ENCODE peak calls at places on chromosomes 4 and X, in four cellular contexts. D, J, L and E are unnamed samples.

GRCh38 chrX:41482153-41482850 is 35.2 kb downstream of the NYX start:
- DNase-seq in L (peak; percentile 35), J (no peak), D (no peak), E (no peak)

GRCh38 chrX:40169193-40170086 is 71.7 kb upstream of the BCOR start:
- DNase-seq in L (peak; percentile 70), J (peak; percentile 77), D (no peak), E (peak; percentile 83)

GRCh38 chrX:70476934-70477733 is 32.5 kb downstream of the DLG3 start:
- DNase-seq in L (no peak), J (peak; percentile 22), D (no peak), E (no peak)

GRCh38 chrX:136755411-136755810 is 25.3 kb downstream of the ARHGEF6 start:
- DNase-seq in J (no peak), L (no peak), D (no peak), E (no peak)

GRCh38 chrX:57902633-57903032 is 7.6 kb downstream of the ZXDA start:
- DNase-seq in L (no peak), J (no peak), D (no peak), E (no peak)

GRCh38 chr4:166162327-166162726 is 289.3 kb downstream of the TLL1 start:
- DNase-seq in D (no peak), L (no peak), J (no peak), E (no peak)

GRCh38 chr4:39048291-39048690 is 13.7 kb upstream of the KLHL5 start:
- DNase-seq in L (no peak), J (no peak), D (no peak), E (no peak)

GRCh38 chr4:168585168-168586091 is 88.6 kb downstream of the PALLD start:
- DNase-seq in J (peak; percentile 38), D (no peak), L (peak; percentile 20), E (peak; percentile 60)

GRCh38 chr4:124710253-124710849 is 2.2 kb downstream of the ANKRD50 start:
- DNase-seq in L (no peak), J (no peak), D (no peak), E (no peak)

GRCh38 chr4:125355791-125356190 is 41.0 kb downstream of the FAT4 start:
- DNase-seq in L (no peak), J (no peak), D (no peak), E (no peak)

GRCh38 chr4:138953962-138954371 is 61.6 kb upstream of the NOCT start:
- DNase-seq in L (no peak), D (no peak), J (no peak), E (no peak)

GRCh38 chrX:119189115-119189514 is 47.0 kb upstream of the PGRMC1 start:
- DNase-seq in D (no peak), L (no peak), J (no peak), E (no peak)

GRCh38 chr4:65510976-65511375 is 159.3 kb downstream of the EPHA5 start:
- DNase-seq in L (no peak), D (no peak), J (no peak), E (no peak)

GRCh38 chr4:108113229-108113628 is 55.5 kb downstream of the LEF1 start:
- DNase-seq in L (no peak), D (no peak), J (no peak), E (no peak)

GRCh38 chrX:47723689-47724088 is 64.7 kb upstream of the UXT start:
- DNase-seq in L (peak; percentile 3), D (no peak), J (peak; percentile 25), E (no peak)

GRCh38 chrX:148632444-148632843 is 132.0 kb downstream of the AFF2 start:
- DNase-seq in J (no peak), L (no peak), D (no peak), E (no peak)

GRCh38 chr4:149306537-149306936 is 509.1 kb downstream of the IQCM start:
- DNase-seq in L (no peak), J (no peak), D (no peak), E (no peak)

GRCh38 chrX:16465081-16465876 is 184.7 kb upstream of the S100G start:
- DNase-seq in J (no peak), D (no peak), L (no peak), E (no peak)

GRCh38 chr4:96845091-96845490 is 1005.2 kb downstream of the PDHA2 start:
- DNase-seq in J (no peak), L (no peak), D (no peak), E (no peak)

GRCh38 chr4:25377572-25377882 is 464 bp downstream of the ANAPC4 start:
- DNase-seq in L (no peak), J (no peak), D (no peak), E (no peak)

GRCh38 chr4:8832130-8832930 is 39.3 kb downstream of the HMX1 start:
- DNase-seq in L (no peak), D (no peak), J (no peak), E (no peak)

GRCh38 chrX:130801901-130802300 is 101.1 kb downstream of the ENOX2 start:
- DNase-seq in L (peak; percentile 13), D (no peak), J (peak; percentile 22), E (no peak)

GRCh38 chr4:86971355-86971683 is 36.5 kb downstream of the AFF1 start:
- DNase-seq in J (no peak), D (no peak), L (no peak), E (no peak)

GRCh38 chrX:49992809-49993208 is 70.4 kb downstream of the CLCN5 start:
- DNase-seq in L (no peak), J (no peak), D (no peak), E (no peak)

GRCh38 chrX:108224727-108225455 is 133.3 kb downstream of the ATG4A start:
- DNase-seq in L (peak; percentile 37), D (peak; percentile 16), J (peak; percentile 42), E (peak; percentile 19)

DNA sequence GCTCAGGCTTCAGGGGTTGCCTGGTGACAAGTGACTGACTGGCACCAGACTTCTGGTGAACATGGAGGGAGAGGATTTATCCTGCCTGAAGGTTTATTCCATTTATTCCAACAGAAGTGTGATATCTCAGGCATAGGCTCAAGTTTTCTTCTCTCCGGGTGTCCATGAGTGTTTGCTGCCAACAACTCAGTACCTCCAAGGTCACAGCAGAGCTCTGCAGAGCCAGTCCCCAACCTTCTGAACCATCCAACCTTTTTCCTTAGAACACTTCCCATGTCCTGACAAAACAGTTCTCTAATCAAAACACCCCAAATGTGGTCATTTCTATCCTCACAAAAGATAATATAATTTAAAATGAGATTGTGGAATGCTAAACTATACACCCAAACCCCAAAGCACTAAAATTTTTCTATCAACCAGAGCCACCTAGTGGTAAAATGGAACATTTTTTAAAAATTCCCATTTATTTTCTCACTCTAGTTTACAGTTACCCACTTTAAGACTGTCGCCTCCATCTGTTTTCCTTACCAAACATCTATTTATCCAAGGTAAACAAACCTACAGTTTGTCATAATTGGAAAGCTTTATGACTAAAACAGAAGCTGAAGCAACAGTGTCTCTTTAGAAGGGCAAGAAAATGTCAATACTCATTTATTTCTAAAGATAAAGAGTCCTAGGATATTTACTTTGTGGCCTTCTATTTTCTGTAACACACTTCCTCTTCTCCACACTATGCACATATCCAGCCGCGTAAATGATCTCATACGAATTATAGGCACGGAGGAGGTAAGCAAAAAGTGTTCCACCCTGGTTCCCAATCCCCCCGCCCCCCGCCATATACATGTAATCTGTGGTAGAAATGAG is 39.5 kb downstream of the TMEM154 start:
- DNase-seq in L (no peak), J (peak; percentile 34), D (no peak), E (peak; percentile 42)
- TF ChIP-seq NFIC in L (no peak), J (no peak), D (no peak), E (no peak)

DNA sequence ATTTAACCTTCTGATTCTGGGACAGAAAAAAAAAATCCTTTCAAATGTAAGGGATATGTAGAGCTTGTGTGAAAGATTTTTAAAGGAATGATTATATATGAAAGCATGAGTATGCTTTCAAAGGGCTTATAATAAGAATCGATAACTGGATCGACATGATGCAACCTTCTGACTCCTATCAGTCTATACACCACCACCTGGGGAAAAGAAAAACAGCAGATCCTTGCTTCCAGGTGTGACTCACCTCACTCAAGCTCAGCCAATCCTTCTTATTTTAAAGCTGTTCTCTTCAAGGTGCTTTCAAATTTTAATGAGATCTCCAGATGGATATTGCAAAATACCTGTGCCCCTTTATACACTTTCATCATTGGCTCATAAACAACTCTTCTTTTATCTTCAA is 102.1 kb upstream of the EDNRA start:
- DNase-seq in D (no peak), J (no peak), L (no peak), E (no peak)
- TF ChIP-seq GABPA in D (no peak), J (no peak), L (no peak), E (no peak)

DNA sequence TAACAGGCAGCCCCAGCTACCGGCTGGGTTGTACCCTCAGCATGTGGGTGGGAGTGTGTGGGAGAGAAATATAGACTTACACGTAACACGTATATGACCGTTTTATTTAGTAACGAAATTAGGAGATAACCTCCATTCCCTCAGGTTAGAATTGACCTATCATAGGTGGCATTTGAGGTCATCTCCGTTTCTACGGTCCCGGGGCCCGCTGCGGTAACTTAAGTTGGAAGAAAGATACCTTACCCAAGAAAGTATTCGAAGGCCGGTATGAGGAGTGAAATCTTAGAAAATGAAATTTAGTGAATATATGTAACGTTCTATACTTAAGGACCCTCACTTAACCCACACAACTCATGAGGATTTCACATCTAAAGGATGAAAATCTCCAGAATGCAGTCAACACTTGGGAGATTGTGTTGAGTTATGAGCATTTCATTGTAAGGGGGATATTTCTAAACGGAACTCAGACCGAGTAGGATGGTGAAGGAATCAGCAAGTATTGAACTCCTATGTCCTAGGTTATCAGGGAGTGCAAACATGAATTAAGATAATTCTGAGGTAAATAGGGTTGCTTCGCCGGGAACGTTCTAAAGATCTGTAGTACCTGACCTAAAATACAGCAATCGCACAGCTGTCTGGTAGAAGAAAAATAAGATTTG is 906 bp downstream of the CISD2 start:
- DNase-seq in J (peak; percentile 65), D (no peak), L (no peak), E (no peak)
- TF ChIP-seq NFIC in J (no peak), D (no peak), L (no peak), E (no peak)

GRCh38 chrX:110172215-110172614 is 145.7 kb downstream of the AMMECR1 start:
- DNase-seq in D (peak; percentile 61), J (no peak), L (no peak), E (no peak)

GRCh38 chrX:110171442-110171841 is 146.4 kb downstream of the AMMECR1 start:
- DNase-seq in J (no peak), D (no peak), L (no peak), E (no peak)

GRCh38 chrX:110170029-110170428 is 147.9 kb downstream of the AMMECR1 start:
- DNase-seq in D (no peak), L (no peak), J (no peak), E (no peak)

GRCh38 chrX:110168585-110168984 is 149.3 kb downstream of the AMMECR1 start:
- DNase-seq in J (no peak), D (no peak), L (no peak), E (no peak)

GRCh38 chrX:110167952-110168451 is 149.9 kb downstream of the AMMECR1 start:
- DNase-seq in L (no peak), J (peak; percentile 75), D (no peak), E (peak; percentile 43)
- TF ChIP-seq GABPA in L (no peak), J (no peak), D (no peak), E (no peak)

GRCh38 chrX:133869270-133869669 is 116.1 kb downstream of the GPC3 start:
- DNase-seq in J (no peak), L (no peak), D (no peak), E (no peak)

GRCh38 chrX:133865761-133866470 is 119.5 kb downstream of the GPC3 start:
- DNase-seq in J (no peak), D (no peak), L (no peak), E (no peak)

GRCh38 chrX:133868250-133868649 is 117.1 kb downstream of the GPC3 start:
- DNase-seq in J (no peak), L (no peak), D (no peak), E (no peak)

GRCh38 chrX:133868687-133869086 is 116.7 kb downstream of the GPC3 start:
- DNase-seq in L (no peak), D (no peak), J (no peak), E (peak; percentile 11)
- TF ChIP-seq NFIC in L (no peak), D (no peak), J (no peak), E (no peak)

GRCh38 chr4:7067147-7067522 is 729 bp downstream of the GRPEL1 start:
- DNase-seq in J (no peak), L (peak; percentile 40), D (no peak), E (no peak)
- TF ChIP-seq GABPA in J (no peak), L (no peak), D (no peak), E (no peak)